ENCODE peak calls at places on chromosome 19, in eight cellular contexts. H is AG04449; D is left colon; I is OCI-M1; B is stimulated activated CD4-positive, alpha-beta T cell treated with anti-CD3 and anti-CD28 coated beads, Interleukin-12 subunit alpha, Interleukin-12 subunit beta, amount 100 ng/mL, for 4 hours; Y is AG09319; Q is fibroblast of mammary gland; T is NCI-H2081. Z is an unnamed sample.

GRCh38 chr19:37817180-37817911 is 38.0 kb upstream of the ZNF573 start:
- DNase-seq in Q (peak), Y (peak), I (peak), B (peak), D (peak), H (no peak), T (no peak), Z (no peak)

GRCh38 chr19:53388904-53389303 is 6.0 kb upstream of the ZNF765 start:
- DNase-seq in D (no peak), H (no peak), T (no peak), B (no peak), I (no peak), Q (no peak), Y (no peak), Z (no peak)

GRCh38 chr19:2524840-2525723 is 49.2 kb downstream of the GADD45B start:
- DNase-seq in H (no peak), Q (peak), T (no peak), Y (no peak), D (no peak), B (no peak), I (no peak), Z (no peak)

GRCh38 chr19:21264416-21264815 is 64.8 kb downstream of the ZNF708 start:
- DNase-seq in I (no peak), B (no peak), T (no peak), Q (no peak), Y (no peak), H (no peak), D (no peak), Z (no peak)

GRCh38 chr19:46372901-46373572 is 26.1 kb downstream of the PPP5C start:
- DNase-seq in T (peak), B (no peak), D (no peak), Y (no peak), Q (peak), H (no peak), I (no peak), Z (no peak)

GRCh38 chr19:13026478-13026999 is 31.3 kb downstream of the NFIX start:
- DNase-seq in H (no peak), B (no peak), T (peak), Q (peak), I (no peak), D (peak), Y (no peak), Z (no peak)

GRCh38 chr19:56141416-56141992 is 417 bp downstream of the ZNF444 start:
- DNase-seq in H (no peak), I (no peak), D (no peak), B (peak), Q (no peak), T (no peak), Y (no peak), Z (no peak)

GRCh38 chr19:54906819-54907218 is 871 bp downstream of the NCR1 start:
- DNase-seq in H (no peak), B (no peak), Y (no peak), D (no peak), T (no peak), I (no peak), Q (no peak), Z (no peak)

GRCh38 chr19:16581145-16581970 is 9.1 kb upstream of the SLC35E1 start:
- DNase-seq in T (no peak), Q (no peak), B (no peak), Y (no peak), D (no peak), H (no peak), I (no peak), Z (no peak)

GRCh38 chr19:52992109-52993004 is 21.4 kb upstream of the ERVV-1 start:
- DNase-seq in Q (no peak), B (no peak), D (peak), T (no peak), H (no peak), Y (no peak), I (no peak), Z (no peak)

GRCh38 chr19:44002212-44002565 is 568 bp upstream of the ZNF230 start:
- DNase-seq in Y (no peak), H (no peak), Q (no peak), T (no peak), I (peak), D (no peak), B (no peak), Z (no peak)

GRCh38 chr19:6706633-6706958 is 13.9 kb downstream of the C3 start:
- DNase-seq in I (no peak), Y (no peak), T (no peak), B (no peak), H (no peak), D (no peak), Q (no peak), Z (no peak)

GRCh38 chr19:48194041-48194871 is 23.8 kb downstream of the ZSWIM9 start:
- DNase-seq in Q (no peak), I (peak), H (no peak), D (no peak), B (no peak), Y (no peak), T (no peak), Z (no peak)

GRCh38 chr19:33654840-33655508 is 33.2 kb downstream of the CHST8 start:
- DNase-seq in Y (no peak), D (no peak), Q (no peak), I (no peak), B (no peak), H (no peak), T (no peak), Z (no peak)

GRCh38 chr19:1153891-1154730 is 20.0 kb downstream of the SBNO2 start:
- DNase-seq in I (no peak), H (no peak), B (no peak), Y (no peak), T (no peak), D (no peak), Q (no peak), Z (no peak)